ENCODE peak calls at places on chromosomes 4 and X, in seven cellular contexts. N is IMR-90, A is sigmoid colon, C is SK-N-SH, Z is aorta, P is heart right ventricle, E is BE2C. Q is an unnamed sample. For H3K27me3, the result is how much of the 10 kb centered on the place peaks cover.

GRCh38 chr4:26937567-26937966 is 76.9 kb downstream of the STIM2 start:
- DNase-seq in N (no peak), A (no peak), C (no peak), Z (no peak), P (no peak), E (no peak), Q (no peak)

GRCh38 chrX:124726881-124727280 is 380.5 kb downstream of the SH2D1A start:
- DNase-seq in N (no peak), A (no peak), C (no peak), Z (no peak), P (no peak), E (no peak), Q (no peak)

GRCh38 chr4:111512081-111512774 is 633.0 kb upstream of the FAM241A start:
- DNase-seq in N (peak), A (no peak), C (no peak), Z (no peak), P (no peak), E (no peak), Q (no peak)

GRCh38 chrX:8364369-8365141 is 100.1 kb upstream of the VCX3B start:
- DNase-seq in N (no peak), A (no peak), C (peak), Z (no peak), P (no peak), E (peak), Q (no peak)

GRCh38 chr4:161828061-161828460 is 335.7 kb downstream of the FSTL5 start:
- DNase-seq in N (no peak), A (no peak), C (no peak), Z (no peak), P (no peak), E (no peak), Q (no peak)

GRCh38 chr4:189124149-189124758 is 816.4 kb upstream of the FRG1 start:
- DNase-seq in N (peak), A (no peak), C (peak), Z (no peak), P (no peak), E (peak), Q (peak)

GRCh38 chr4:173248690-173249089 is 80.1 kb downstream of the GALNT7 start:
- DNase-seq in N (no peak), A (no peak), C (no peak), Z (no peak), P (no peak), E (no peak), Q (no peak)

GRCh38 chr4:5918331-5919030 is 25.6 kb upstream of the CRMP1 start:
- DNase-seq in N (no peak), A (no peak), C (no peak), Z (no peak), P (no peak), E (no peak), Q (no peak)

GRCh38 chr4:1094336-1094690 is 19.1 kb downstream of the RNF212 start:
- DNase-seq in N (no peak), A (no peak), C (no peak), Z (no peak), P (no peak), E (no peak), Q (no peak)

GRCh38 chrX:40809210-40809609 is 73.9 kb upstream of the MED14 start:
- DNase-seq in N (peak), A (no peak), C (no peak), Z (no peak), P (no peak), E (no peak), Q (no peak)

GRCh38 chr4:76067652-76068286 is 6.7 kb upstream of the ART3 start:
- DNase-seq in N (peak), A (peak), C (peak), Z (no peak), P (peak), E (peak), Q (peak)

GRCh38 chrX:2513120-2513664 is 12.4 kb upstream of the DHRSX start:
- DNase-seq in N (no peak), A (no peak), C (no peak), Z (no peak), P (no peak), E (no peak), Q (peak)

GRCh38 chr4:8848507-8849265 is 23.0 kb downstream of the HMX1 start:
- DNase-seq in N (no peak), A (peak), C (peak), Z (peak), P (no peak), E (no peak), Q (no peak)

GRCh38 chrX:46325312-46325877 is 219.8 kb downstream of the ZNF674 start:
- DNase-seq in N (peak), A (no peak), C (no peak), Z (no peak), P (no peak), E (no peak), Q (peak)

GRCh38 chr4:159271857-159272256 is 169.0 kb downstream of the RAPGEF2 start:
- DNase-seq in N (no peak), A (no peak), C (no peak), Z (no peak), P (no peak), E (no peak), Q (no peak)

GRCh38 chr4:53507671-53508286 is 83.5 kb downstream of the LNX1 start:
- DNase-seq in N (peak), A (peak), C (no peak), Z (peak), P (peak), E (no peak), Q (no peak)

GRCh38 chrX:50081282-50081955 is 119.4 kb downstream of the AKAP4 start:
- DNase-seq in N (peak), A (no peak), C (peak), Z (no peak), P (peak), E (peak), Q (peak)

GRCh38 chrX:50088645-50089044 is 112.2 kb downstream of the AKAP4 start:
- DNase-seq in N (no peak), A (no peak), C (no peak), Z (no peak), P (no peak), E (no peak), Q (no peak)

DNA sequence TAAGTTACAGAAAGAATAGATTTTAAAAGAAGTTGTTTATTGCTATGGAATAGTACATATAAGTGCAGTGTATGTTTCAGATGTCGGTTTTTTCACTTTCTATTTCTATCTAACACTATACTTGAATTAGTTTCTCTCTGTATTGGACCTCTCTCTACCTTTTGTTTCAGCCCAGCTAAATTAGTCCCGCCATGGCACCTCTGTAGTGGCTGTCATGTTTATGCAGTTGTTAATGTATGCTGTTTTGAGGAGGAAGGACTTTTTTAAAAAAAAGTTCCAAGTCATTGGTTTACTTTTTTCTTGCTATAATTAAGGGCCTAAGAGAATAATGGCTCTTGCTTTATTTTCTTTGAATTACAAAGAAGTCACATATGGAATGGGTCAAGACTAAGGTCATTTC is 118.1 kb downstream of the AKAP4 start:
- DNase-seq in N (no peak), A (no peak), C (no peak), Z (no peak), P (no peak), E (no peak), Q (no peak)
- H3K27me3 ChIP-seq in N (under half), A (under half), C (under half), Z (under half), P (under half), E (under half), Q (under half)

GRCh38 chrX:31870267-31870666 is 798.4 kb upstream of the FTHL17 start:
- DNase-seq in N (no peak), A (no peak), C (no peak), Z (no peak), P (no peak), E (no peak), Q (no peak)

DNA sequence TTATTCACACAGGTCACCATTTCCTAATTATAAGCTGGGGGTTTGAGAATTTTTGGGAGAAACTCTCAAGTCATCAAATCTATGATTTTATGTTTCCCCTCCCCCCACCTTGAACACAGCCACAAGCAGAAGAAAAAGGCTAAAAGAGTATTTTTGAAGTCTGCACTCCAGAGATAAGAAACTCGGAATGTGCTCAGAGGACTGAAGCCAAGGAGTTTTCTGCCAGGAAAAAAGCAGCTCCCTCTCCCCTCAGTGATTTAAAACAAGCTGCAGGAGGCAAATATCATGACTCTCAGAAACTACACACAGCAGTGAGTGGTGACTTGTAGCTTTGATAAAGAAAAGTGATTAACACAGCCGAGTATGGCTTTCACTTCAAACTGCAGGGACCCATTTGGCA is 800.1 kb upstream of the FTHL17 start:
- DNase-seq in N (no peak), A (no peak), C (no peak), Z (no peak), P (no peak), E (no peak), Q (no peak)
- H3K27me3 ChIP-seq in N (under half), A (under half), C (under half), Z (under half), P (under half), E (under half), Q (under half)

GRCh38 chrX:150372756-150373155 is 9.6 kb downstream of the MAMLD1 start:
- DNase-seq in N (no peak), A (no peak), C (no peak), Z (no peak), P (no peak), E (no peak), Q (no peak)
- H3K27me3 ChIP-seq in N (under half), A (under half), C (under half), Z (under half), P (under half), E (under half), Q (under half)

GRCh38 chrX:119997570-119997969 is 54.0 kb upstream of the NKAP start:
- DNase-seq in N (no peak), A (no peak), C (no peak), Z (no peak), P (no peak), E (no peak), Q (no peak)
- H3K27me3 ChIP-seq in N (under half), A (half or more), C (half or more), Z (under half), P (half or more), E (half or more), Q (under half)

DNA sequence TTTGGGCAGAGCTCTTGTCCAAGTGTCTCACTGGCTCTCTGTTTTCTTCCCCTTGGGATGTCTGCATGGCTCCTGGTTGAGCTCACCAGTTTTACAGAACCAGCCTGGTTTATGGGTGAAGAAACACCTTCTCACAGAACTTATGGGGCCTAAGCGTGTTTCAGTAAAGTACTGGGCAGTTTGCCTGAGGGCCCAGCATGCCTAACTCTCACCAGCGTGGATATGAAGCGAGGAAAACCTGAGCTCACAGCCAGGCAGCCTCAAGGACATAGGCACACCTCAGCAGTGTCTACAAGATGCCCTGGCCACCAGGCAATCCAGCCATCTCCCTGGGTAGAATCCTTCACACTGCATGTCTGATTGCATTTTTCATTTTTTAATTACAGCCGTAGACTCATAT is 9.2 kb downstream of the NHSL2 start:
- DNase-seq in N (no peak), A (no peak), C (no peak), Z (no peak), P (no peak), E (no peak), Q (no peak)
- H3K27me3 ChIP-seq in N (under half), A (under half), C (under half), Z (under half), P (under half), E (under half), Q (under half)

GRCh38 chrX:133916984-133917722 is 68.2 kb downstream of the GPC3 start:
- DNase-seq in N (no peak), A (no peak), C (no peak), Z (no peak), P (no peak), E (no peak), Q (no peak)
- H3K27me3 ChIP-seq in N (under half), A (under half), C (under half), Z (under half), P (under half), E (under half), Q (under half)

Q was measured in HAP-1.